ENCODE peak calls at places on chromosomes 6 and 20, in eight cellular contexts. One of them, this sample, is unnamed.

GRCh38 chr6:41757931-41758640 is 10.9 kb upstream of the PGC start:
- DNase-seq in activated CD4-positive, alpha-beta T cell treated with anti-CD3 and anti-CD28 coated beads, Interleukin-2, amount 50 U/mL, for 1 hour: no peak
- DNase-seq in left cardiac atrium: no peak
- DNase-seq in NCI-H1105: no peak
- DNase-seq in Ammon's horn: no peak
- DNase-seq in dermis blood vessel endothelial cell: no peak
- DNase-seq in AG08396: no peak
- DNase-seq in GM12865: no peak
- DNase-seq in this sample: no peak

GRCh38 chr6:144497650-144498049 is 212.5 kb downstream of the UTRN start:
- DNase-seq in activated CD4-positive, alpha-beta T cell treated with anti-CD3 and anti-CD28 coated beads, Interleukin-2, amount 50 U/mL, for 1 hour: no peak
- DNase-seq in dermis blood vessel endothelial cell: no peak
- DNase-seq in GM12865: no peak
- DNase-seq in Ammon's horn: no peak
- DNase-seq in left cardiac atrium: no peak
- DNase-seq in NCI-H1105: no peak
- DNase-seq in AG08396: no peak
- DNase-seq in this sample: no peak

GRCh38 chr6:42028234-42029061 is 21.9 kb upstream of the TAF8 start:
- DNase-seq in NCI-H1105: no peak
- DNase-seq in GM12865: no peak
- DNase-seq in AG08396: no peak
- DNase-seq in dermis blood vessel endothelial cell: peak
- DNase-seq in left cardiac atrium: peak
- DNase-seq in activated CD4-positive, alpha-beta T cell treated with anti-CD3 and anti-CD28 coated beads, Interleukin-2, amount 50 U/mL, for 1 hour: no peak
- DNase-seq in Ammon's horn: no peak
- DNase-seq in this sample: peak

GRCh38 chr6:147874322-147874721 is 365.8 kb downstream of the SAMD5 start:
- DNase-seq in Ammon's horn: no peak
- DNase-seq in dermis blood vessel endothelial cell: no peak
- DNase-seq in activated CD4-positive, alpha-beta T cell treated with anti-CD3 and anti-CD28 coated beads, Interleukin-2, amount 50 U/mL, for 1 hour: no peak
- DNase-seq in NCI-H1105: no peak
- DNase-seq in GM12865: no peak
- DNase-seq in left cardiac atrium: no peak
- DNase-seq in AG08396: no peak
- DNase-seq in this sample: no peak

GRCh38 chr6:45431314-45432058 is 53.8 kb upstream of the SUPT3H start:
- DNase-seq in dermis blood vessel endothelial cell: no peak
- DNase-seq in GM12865: no peak
- DNase-seq in activated CD4-positive, alpha-beta T cell treated with anti-CD3 and anti-CD28 coated beads, Interleukin-2, amount 50 U/mL, for 1 hour: no peak
- DNase-seq in left cardiac atrium: no peak
- DNase-seq in NCI-H1105: no peak
- DNase-seq in Ammon's horn: no peak
- DNase-seq in AG08396: no peak
- DNase-seq in this sample: no peak

GRCh38 chr6:8857160-8857559 is 421.8 kb upstream of the SLC35B3 start:
- DNase-seq in left cardiac atrium: no peak
- DNase-seq in activated CD4-positive, alpha-beta T cell treated with anti-CD3 and anti-CD28 coated beads, Interleukin-2, amount 50 U/mL, for 1 hour: no peak
- DNase-seq in NCI-H1105: no peak
- DNase-seq in Ammon's horn: no peak
- DNase-seq in dermis blood vessel endothelial cell: no peak
- DNase-seq in GM12865: no peak
- DNase-seq in AG08396: no peak
- DNase-seq in this sample: no peak

GRCh38 chr6:46509063-46509462 is 17.8 kb upstream of the RCAN2 start:
- DNase-seq in Ammon's horn: no peak
- DNase-seq in AG08396: no peak
- DNase-seq in left cardiac atrium: no peak
- DNase-seq in GM12865: no peak
- DNase-seq in NCI-H1105: no peak
- DNase-seq in activated CD4-positive, alpha-beta T cell treated with anti-CD3 and anti-CD28 coated beads, Interleukin-2, amount 50 U/mL, for 1 hour: no peak
- DNase-seq in dermis blood vessel endothelial cell: no peak
- DNase-seq in this sample: no peak

GRCh38 chr6:111565316-111566221 is 40.1 kb downstream of the TRAF3IP2 start:
- DNase-seq in dermis blood vessel endothelial cell: no peak
- DNase-seq in activated CD4-positive, alpha-beta T cell treated with anti-CD3 and anti-CD28 coated beads, Interleukin-2, amount 50 U/mL, for 1 hour: no peak
- DNase-seq in GM12865: peak
- DNase-seq in left cardiac atrium: no peak
- DNase-seq in NCI-H1105: peak
- DNase-seq in Ammon's horn: no peak
- DNase-seq in AG08396: no peak
- DNase-seq in this sample: no peak

GRCh38 chr6:130671119-130672104 is 155.8 kb upstream of the SMLR1 start:
- DNase-seq in left cardiac atrium: peak
- DNase-seq in NCI-H1105: no peak
- DNase-seq in dermis blood vessel endothelial cell: no peak
- DNase-seq in AG08396: no peak
- DNase-seq in Ammon's horn: no peak
- DNase-seq in activated CD4-positive, alpha-beta T cell treated with anti-CD3 and anti-CD28 coated beads, Interleukin-2, amount 50 U/mL, for 1 hour: no peak
- DNase-seq in GM12865: no peak
- DNase-seq in this sample: no peak

GRCh38 chr20:20611165-20611564 is 101.3 kb downstream of the RALGAPA2 start:
- DNase-seq in left cardiac atrium: no peak
- DNase-seq in AG08396: no peak
- DNase-seq in Ammon's horn: no peak
- DNase-seq in GM12865: no peak
- DNase-seq in activated CD4-positive, alpha-beta T cell treated with anti-CD3 and anti-CD28 coated beads, Interleukin-2, amount 50 U/mL, for 1 hour: no peak
- DNase-seq in NCI-H1105: peak
- DNase-seq in dermis blood vessel endothelial cell: no peak
- DNase-seq in this sample: no peak

GRCh38 chr6:108295676-108296075 is 822 bp downstream of the AFG1L start:
- DNase-seq in NCI-H1105: no peak
- DNase-seq in left cardiac atrium: no peak
- DNase-seq in activated CD4-positive, alpha-beta T cell treated with anti-CD3 and anti-CD28 coated beads, Interleukin-2, amount 50 U/mL, for 1 hour: no peak
- DNase-seq in GM12865: no peak
- DNase-seq in dermis blood vessel endothelial cell: no peak
- DNase-seq in Ammon's horn: no peak
- DNase-seq in AG08396: no peak
- DNase-seq in this sample: no peak

GRCh38 chr6:73134588-73134987 is 90.7 kb downstream of the KHDC1L start:
- DNase-seq in GM12865: peak
- DNase-seq in left cardiac atrium: no peak
- DNase-seq in NCI-H1105: no peak
- DNase-seq in AG08396: no peak
- DNase-seq in dermis blood vessel endothelial cell: peak
- DNase-seq in activated CD4-positive, alpha-beta T cell treated with anti-CD3 and anti-CD28 coated beads, Interleukin-2, amount 50 U/mL, for 1 hour: no peak
- DNase-seq in Ammon's horn: no peak
- DNase-seq in this sample: peak

GRCh38 chr20:2292711-2293110 is 3.1 kb upstream of the TGM3 start:
- DNase-seq in Ammon's horn: no peak
- DNase-seq in activated CD4-positive, alpha-beta T cell treated with anti-CD3 and anti-CD28 coated beads, Interleukin-2, amount 50 U/mL, for 1 hour: no peak
- DNase-seq in GM12865: no peak
- DNase-seq in left cardiac atrium: peak
- DNase-seq in dermis blood vessel endothelial cell: no peak
- DNase-seq in AG08396: no peak
- DNase-seq in NCI-H1105: no peak
- DNase-seq in this sample: no peak

GRCh38 chr6:104625536-104625935 is 234.2 kb downstream of the HACE1 start:
- DNase-seq in activated CD4-positive, alpha-beta T cell treated with anti-CD3 and anti-CD28 coated beads, Interleukin-2, amount 50 U/mL, for 1 hour: no peak
- DNase-seq in left cardiac atrium: no peak
- DNase-seq in Ammon's horn: no peak
- DNase-seq in dermis blood vessel endothelial cell: no peak
- DNase-seq in AG08396: peak
- DNase-seq in NCI-H1105: no peak
- DNase-seq in GM12865: no peak
- DNase-seq in this sample: peak

GRCh38 chr20:51036226-51036625 is 13.3 kb upstream of the KCNG1 start:
- DNase-seq in dermis blood vessel endothelial cell: no peak
- DNase-seq in GM12865: no peak
- DNase-seq in AG08396: no peak
- DNase-seq in activated CD4-positive, alpha-beta T cell treated with anti-CD3 and anti-CD28 coated beads, Interleukin-2, amount 50 U/mL, for 1 hour: no peak
- DNase-seq in Ammon's horn: no peak
- DNase-seq in left cardiac atrium: no peak
- DNase-seq in NCI-H1105: no peak
- DNase-seq in this sample: no peak

GRCh38 chr6:113347420-113347819 is 509.7 kb upstream of the MARCKS start:
- DNase-seq in AG08396: no peak
- DNase-seq in activated CD4-positive, alpha-beta T cell treated with anti-CD3 and anti-CD28 coated beads, Interleukin-2, amount 50 U/mL, for 1 hour: no peak
- DNase-seq in dermis blood vessel endothelial cell: peak
- DNase-seq in GM12865: no peak
- DNase-seq in NCI-H1105: no peak
- DNase-seq in Ammon's horn: no peak
- DNase-seq in left cardiac atrium: no peak
- DNase-seq in this sample: no peak

GRCh38 chr20:62149532-62150235 is 6.1 kb downstream of the SS18L1 start:
- DNase-seq in activated CD4-positive, alpha-beta T cell treated with anti-CD3 and anti-CD28 coated beads, Interleukin-2, amount 50 U/mL, for 1 hour: no peak
- DNase-seq in dermis blood vessel endothelial cell: peak
- DNase-seq in AG08396: peak
- DNase-seq in GM12865: no peak
- DNase-seq in left cardiac atrium: no peak
- DNase-seq in Ammon's horn: peak
- DNase-seq in NCI-H1105: no peak
- DNase-seq in this sample: no peak

GRCh38 chr20:32052792-32053362 is 835 bp downstream of the HCK start:
- DNase-seq in left cardiac atrium: peak
- DNase-seq in activated CD4-positive, alpha-beta T cell treated with anti-CD3 and anti-CD28 coated beads, Interleukin-2, amount 50 U/mL, for 1 hour: no peak
- DNase-seq in AG08396: no peak
- DNase-seq in Ammon's horn: peak
- DNase-seq in dermis blood vessel endothelial cell: no peak
- DNase-seq in GM12865: peak
- DNase-seq in NCI-H1105: no peak
- DNase-seq in this sample: no peak

GRCh38 chr6:37919417-37920157 is 100.1 kb downstream of the ZFAND3 start:
- DNase-seq in AG08396: peak
- DNase-seq in GM12865: no peak
- DNase-seq in Ammon's horn: no peak
- DNase-seq in dermis blood vessel endothelial cell: no peak
- DNase-seq in left cardiac atrium: no peak
- DNase-seq in activated CD4-positive, alpha-beta T cell treated with anti-CD3 and anti-CD28 coated beads, Interleukin-2, amount 50 U/mL, for 1 hour: no peak
- DNase-seq in NCI-H1105: no peak
- DNase-seq in this sample: no peak